ENCODE peak calls at places on chromosomes 3 and 15, in five cellular contexts. M, I, S, H and Y are unnamed samples.

GRCh38 chr15:83919319-83919830 is 265.5 kb downstream of the ADAMTSL3 start:
- DNase-seq in M (no peak), H (no peak), I (no peak), S (no peak), Y (no peak)

GRCh38 chr15:36737430-36737891 is 158.0 kb downstream of the CDIN1 start:
- DNase-seq in S (no peak), I (peak; percentile 3), H (peak; percentile 83), M (no peak), Y (peak; percentile 40)

GRCh38 chr3:99901200-99901926 is 83.7 kb downstream of the CMSS1 start:
- DNase-seq in H (peak; percentile 77), M (no peak), I (no peak), S (no peak), Y (peak; percentile 87)

GRCh38 chr3:164306042-164306441 is 772.3 kb downstream of the SI start:
- DNase-seq in I (no peak), H (no peak), M (no peak), S (no peak), Y (no peak)

GRCh38 chr15:52294881-52295420 is 653 bp downstream of the MYO5C start:
- DNase-seq in S (peak; percentile 63), M (no peak), H (no peak), I (no peak), Y (no peak)

GRCh38 chr3:134799393-134799792 is 4.3 kb downstream of the EPHB1 start:
- DNase-seq in H (peak; percentile 10), I (peak; percentile 39), M (no peak), S (no peak), Y (no peak)

GRCh38 chr3:51686512-51687215 is 15.6 kb downstream of the TEX264 start:
- DNase-seq in M (no peak), H (peak; percentile 8), I (no peak), S (peak; percentile 82), Y (peak; percentile 66)

GRCh38 chr3:69647710-69648109 is 91.6 kb upstream of the MITF start:
- DNase-seq in H (no peak), S (no peak), I (no peak), M (no peak), Y (peak; percentile 42)

GRCh38 chr15:39918688-39919385 is 1.2 kb downstream of the GPR176 start:
- DNase-seq in H (peak; percentile 93), S (no peak), I (peak; percentile 89), M (no peak), Y (peak; percentile 83)

GRCh38 chr15:90872481-90873184 is 4.2 kb downstream of the FURIN start:
- DNase-seq in S (no peak), M (peak; percentile 34), H (peak; percentile 80), I (peak; percentile 44), Y (peak; percentile 89)

GRCh38 chr3:141393151-141394076 is 25.1 kb downstream of the ZBTB38 start:
- DNase-seq in I (no peak), M (peak; percentile 67), H (no peak), S (no peak), Y (peak; percentile 64)

GRCh38 chr3:124934577-124934976 is at the start of gene MUC13:
- DNase-seq in I (no peak), S (no peak), H (no peak), M (no peak), Y (no peak)

GRCh38 chr3:48503406-48504050 is 446 bp downstream of the SHISA5 start:
- DNase-seq in M (peak; percentile 63), I (no peak), H (peak; percentile 42), S (no peak), Y (peak; percentile 57)

GRCh38 chr3:113485161-113485609 is 29.8 kb downstream of the SPICE1 start:
- DNase-seq in I (no peak), S (no peak), H (no peak), M (no peak), Y (no peak)

GRCh38 chr15:67559158-67559557 is 16.7 kb downstream of the MAP2K5 start:
- DNase-seq in S (no peak), H (no peak), M (no peak), I (no peak), Y (no peak)

GRCh38 chr15:40990789-40991188 is 37.5 kb downstream of the CHAC1 start:
- DNase-seq in H (no peak), M (no peak), I (no peak), S (no peak), Y (no peak)

GRCh38 chr3:34017757-34018156 is 219.3 kb downstream of the PDCD6IP start:
- DNase-seq in S (no peak), I (no peak), H (no peak), M (no peak), Y (no peak)

GRCh38 chr3:135100349-135100741 is 305.3 kb downstream of the EPHB1 start:
- DNase-seq in I (no peak), S (no peak), M (no peak), H (no peak), Y (no peak)

GRCh38 chr3:148962513-148962912 is 28.8 kb upstream of the GYG1 start:
- DNase-seq in H (peak; percentile 88), S (no peak), M (no peak), I (peak; percentile 43), Y (peak; percentile 85)

GRCh38 chr3:55903680-55904079 is 416.6 kb upstream of the WNT5A start:
- DNase-seq in M (no peak), S (no peak), I (no peak), H (no peak), Y (no peak)

GRCh38 chr3:150348500-150348899 is 59.6 kb upstream of the TSC22D2 start:
- DNase-seq in H (peak; percentile 91), I (peak; percentile 68), M (no peak), S (no peak), Y (peak; percentile 96)

GRCh38 chr3:195462308-195462610 is 19.4 kb upstream of the ACAP2 start:
- DNase-seq in H (no peak), M (no peak), I (no peak), S (no peak), Y (peak; percentile 19)

GRCh38 chr15:43266834-43267233 is at the start of gene TGM5:
- DNase-seq in M (no peak), H (no peak), I (no peak), S (no peak), Y (no peak)

GRCh38 chr3:35664460-35664919 is 25.2 kb downstream of the ARPP21 start:
- DNase-seq in S (no peak), M (peak; percentile 39), H (peak; percentile 16), I (no peak), Y (peak; percentile 79)

GRCh38 chr3:52458770-52459540 is 3.6 kb downstream of the NISCH start:
- DNase-seq in S (no peak), H (no peak), I (no peak), M (no peak), Y (no peak)

GRCh38 chr3:86830566-86830965 is 160.4 kb downstream of the VGLL3 start:
- DNase-seq in S (no peak), M (no peak), H (peak; percentile 47), I (peak; percentile 63), Y (peak; percentile 61)

GRCh38 chr15:62464705-62465104 is 299.6 kb upstream of the C2CD4B start:
- DNase-seq in S (no peak), M (no peak), H (peak; percentile 67), I (no peak), Y (peak; percentile 52)

GRCh38 chr3:156818890-156819289 is 7.3 kb upstream of the LEKR1 start:
- DNase-seq in S (no peak), M (no peak), I (no peak), H (peak; percentile 74), Y (peak; percentile 81)

GRCh38 chr3:40366203-40367162 is 20.5 kb upstream of the ENTPD3 start:
- DNase-seq in S (peak; percentile 70), M (no peak), H (peak; percentile 3), I (no peak), Y (no peak)

GRCh38 chr15:63834500-63835210 is 907 bp upstream of the HERC1 start:
- DNase-seq in M (no peak), S (no peak), I (no peak), H (no peak), Y (no peak)

GRCh38 chr3:45986303-45986982 is 9.2 kb downstream of the FYCO1 start:
- DNase-seq in M (no peak), H (peak; percentile 87), I (peak; percentile 46), S (no peak), Y (peak; percentile 80)

GRCh38 chr3:187726564-187726963 is 18.7 kb downstream of the BCL6 start:
- DNase-seq in M (no peak), I (no peak), S (no peak), H (no peak), Y (no peak)

GRCh38 chr15:38868326-38869114 is 303.9 kb upstream of the RASGRP1 start:
- DNase-seq in I (peak; percentile 84), H (peak; percentile 94), M (no peak), S (no peak), Y (peak; percentile 97)

GRCh38 chr3:58308728-58309127 is 2.4 kb downstream of the HTD2 start:
- DNase-seq in H (peak; percentile 12), I (no peak), M (no peak), S (no peak), Y (peak; percentile 24)

DNA sequence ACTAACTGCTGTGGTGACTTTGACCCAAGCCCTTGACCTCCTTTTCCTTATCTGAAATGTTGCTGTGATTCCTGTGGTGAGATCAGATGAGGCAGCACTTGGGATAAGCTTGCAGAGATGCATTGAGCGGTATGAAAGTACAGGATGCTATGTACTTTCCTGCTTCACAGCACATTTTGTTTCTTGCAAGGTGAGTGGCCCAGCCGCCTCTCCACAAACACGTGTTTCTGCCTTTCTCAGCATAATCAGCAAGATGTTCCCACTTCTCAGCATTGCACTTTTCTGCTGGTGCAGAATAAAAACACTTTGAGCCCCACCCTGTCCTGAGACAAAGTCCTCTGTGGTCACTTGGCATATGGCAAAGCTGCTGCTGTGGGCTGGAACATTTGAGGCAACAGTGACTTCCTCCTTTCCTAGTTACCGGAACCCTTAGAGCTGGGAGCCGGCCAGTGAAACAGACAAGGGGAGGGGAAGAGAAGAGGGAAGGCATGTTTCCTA is 4.9 kb downstream of the NUDT16 start:
- DNase-seq in I (no peak), H (no peak), M (no peak), S (peak; percentile 32), Y (peak; percentile 69)
- H3K4me3 ChIP-seq in I (no peak overlapping the region), H (no peak overlapping the region), M (no peak overlapping the region), S (no peak overlapping the region), Y (no peak overlapping the region)

GRCh38 chr3:64717872-64718613 is 30.2 kb upstream of the ADAMTS9 start:
- DNase-seq in M (no peak), H (no peak), I (no peak), S (no peak), Y (peak; percentile 26)
- TF ChIP-seq CTCF in M (no peak), H (peak; percentile 48), I (peak; percentile 42), S (peak; percentile 26), Y (peak; percentile 39)

GRCh38 chr3:16883726-16884083 is 1.1 kb upstream of the PLCL2 start:
- DNase-seq in M (no peak), S (no peak), I (no peak), H (no peak), Y (no peak)
- H3K4me3 ChIP-seq in M (peak overlapping the region; percentile 84), S (peak overlapping the region; percentile 80), I (peak overlapping the region; percentile 87), H (no peak overlapping the region), Y (peak overlapping the region; percentile 59)

GRCh38 chr3:139979991-139980390 is 45.0 kb downstream of the CLSTN2 start:
- DNase-seq in M (no peak), S (no peak), I (no peak), H (no peak), Y (no peak)

GRCh38 chr3:139978966-139979365 is 44.0 kb downstream of the CLSTN2 start:
- DNase-seq in S (no peak), H (no peak), M (no peak), I (no peak), Y (no peak)

DNA sequence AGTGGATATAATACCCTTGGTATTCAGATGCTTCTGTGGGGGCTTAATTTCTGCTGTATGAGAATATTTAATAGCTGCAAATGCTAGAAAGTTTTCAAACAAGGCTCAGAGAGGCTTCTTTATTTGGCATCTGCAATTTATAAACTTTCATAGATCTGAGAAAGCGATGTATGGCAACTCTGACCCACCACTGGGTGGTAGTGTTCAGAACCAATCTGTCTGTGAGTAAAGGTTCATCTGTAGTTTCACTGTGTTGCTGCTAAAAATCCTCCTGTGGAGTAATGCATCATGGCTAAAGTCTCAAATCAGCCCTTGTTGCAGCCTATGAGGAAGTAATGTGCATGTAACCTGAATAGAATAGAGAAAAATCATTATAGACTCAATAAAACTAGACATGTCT is 47.4 kb downstream of the CLSTN2 start:
- DNase-seq in H (no peak), S (no peak), M (no peak), I (no peak), Y (peak; percentile 1)
- TF ChIP-seq CTCF in H (no peak), S (no peak), M (no peak), I (peak; percentile 11), Y (no peak)